ENCODE peak calls at places on chromosomes 7 and 10, in eight cellular contexts. Y is pons, Q is endothelial cell, K is MG63, E is germinal center, A is PC-3, D is brain microvascular endothelial cell, I is naive B cell. T is an unnamed sample.

GRCh38 chr7:45700556-45700955 is 126.4 kb downstream of the ADCY1 start:
- DNase-seq in Q (no peak), D (no peak), E (no peak), I (no peak), A (no peak), Y (no peak), K (no peak), T (no peak)

GRCh38 chr7:157490465-157490912 is 153.7 kb downstream of the DNAJB6 start:
- DNase-seq in Y (peak), I (no peak), A (peak), K (peak), D (peak), Q (no peak), E (no peak), T (peak)

GRCh38 chr7:1665721-1666250 is 4.3 kb upstream of the ELFN1 start:
- DNase-seq in Q (peak), D (no peak), A (peak), Y (no peak), K (peak), I (no peak), E (peak), T (no peak)

GRCh38 chr10:23099816-23100215 is 4.4 kb downstream of the MSRB2 start:
- DNase-seq in E (no peak), Y (peak), I (no peak), A (peak), Q (no peak), D (no peak), K (no peak), T (no peak)

GRCh38 chr10:8758029-8758428 is 703.5 kb downstream of the GATA3 start:
- DNase-seq in Q (no peak), A (peak), E (no peak), K (no peak), I (no peak), Y (no peak), D (no peak), T (no peak)

GRCh38 chr10:25226775-25227682 is 52.2 kb downstream of the GPR158 start:
- DNase-seq in K (peak), Q (peak), A (peak), E (no peak), Y (peak), I (no peak), D (peak), T (no peak)

GRCh38 chr7:130363156-130363847 is 17.0 kb upstream of the CPA1 start:
- DNase-seq in Q (no peak), D (peak), Y (no peak), K (peak), E (no peak), A (peak), I (no peak), T (no peak)

GRCh38 chr7:110090113-110090820 is 1000.7 kb upstream of the LRRN3 start:
- DNase-seq in Y (no peak), D (peak), E (no peak), A (peak), Q (peak), K (no peak), I (no peak), T (no peak)

GRCh38 chr10:118827466-118828155 is 72.8 kb upstream of the CACUL1 start:
- DNase-seq in E (no peak), D (no peak), I (no peak), Y (no peak), Q (no peak), A (no peak), K (no peak), T (no peak)

GRCh38 chr10:86953747-86954680 is 3.4 kb downstream of the MMRN2 start:
- DNase-seq in I (no peak), K (peak), D (peak), A (no peak), Q (peak), E (no peak), Y (no peak), T (no peak)

GRCh38 chr10:12327074-12327473 is 22.3 kb upstream of the CAMK1D start:
- DNase-seq in D (no peak), K (no peak), Q (no peak), E (no peak), I (no peak), Y (no peak), A (no peak), T (no peak)

GRCh38 chr10:76874151-76874550 is 763.5 kb downstream of the KCNMA1 start:
- DNase-seq in A (peak), D (peak), I (no peak), Y (no peak), Q (no peak), E (no peak), K (peak), T (no peak)

GRCh38 chr10:113549856-113550255 is 3.0 kb upstream of the HABP2 start:
- DNase-seq in A (no peak), Q (no peak), E (no peak), D (no peak), I (no peak), Y (no peak), K (no peak), T (no peak)

GRCh38 chr10:122630526-122630925 is 69.1 kb downstream of the C10orf120 start:
- DNase-seq in D (no peak), I (no peak), A (no peak), K (no peak), E (no peak), Q (no peak), Y (no peak), T (no peak)

GRCh38 chr10:127426746-127427145 is 122.4 kb upstream of the NPS start:
- DNase-seq in Q (no peak), E (no peak), K (peak), I (no peak), D (no peak), Y (no peak), A (no peak), T (no peak)